ENCODE peak calls at places on chromosome 13, in ten cellular contexts. M is activated CD4-positive, CD25-positive, alpha-beta regulatory T cell treated with anti-CD3 and anti-CD28 coated beads, Interleukin-2, amount 50 U/mL, for 24 hours; B is sciatic nerve; K is activated naive CD8-positive, alpha-beta T cell treated with anti-CD3 and anti-CD28 coated beads, Interleukin-2, amount 50 U/mL, for 24 hours; V is left lung; Q is lower lobe of right lung; L is HCT116; U is activated T-cell treated with anti-CD3 and anti-CD28 coated beads, Interleukin-2, amount 50 U/mL, for 72 hours; P is memory B cell; D is stimulated activated naive CD8-positive, alpha-beta T cell treated with anti-CD3 and anti-CD28 coated beads, Interleukin-15, amount 100 ng/mL, for 72 hours. E is an unnamed sample.

GRCh38 chr13:43316997-43317396 is 293.6 kb downstream of the DNAJC15 start:
- ATAC-seq in M (no peak), B (peak; percentile 71), K (no peak), V (no peak), Q (peak; percentile 35), L (no peak), U (no peak), P (no peak), D (no peak), E (peak; percentile 95)

GRCh38 chr13:79413521-79413920 is 7.5 kb upstream of the RBM26 start:
- ATAC-seq in M (peak; percentile 30), B (no peak), K (peak; percentile 66), V (peak; percentile 84), Q (peak; percentile 30), L (no peak), U (no peak), P (no peak), D (peak; percentile 50), E (no peak)

GRCh38 chr13:113875429-113875815 is 11.5 kb upstream of the GAS6 start:
- ATAC-seq in M (no peak), B (no peak), K (peak; percentile 24), V (no peak), Q (peak; percentile 17), L (no peak), U (no peak), P (no peak), D (no peak), E (no peak)

GRCh38 chr13:99465454-99465853 is 35.8 kb upstream of the TM9SF2 start:
- ATAC-seq in M (peak; percentile 13), B (no peak), K (peak; percentile 28), V (no peak), Q (no peak), L (no peak), U (peak; percentile 39), P (no peak), D (peak; percentile 50), E (no peak)

GRCh38 chr13:79382545-79383275 is 23.3 kb downstream of the RBM26 start:
- ATAC-seq in M (no peak), B (no peak), K (no peak), V (peak; percentile 32), Q (no peak), L (no peak), U (no peak), P (peak; percentile 87), D (peak; percentile 30), E (no peak)

GRCh38 chr13:28324181-28324789 is 170.6 kb downstream of the FLT1 start:
- ATAC-seq in M (peak; percentile 41), B (peak; percentile 73), K (peak; percentile 83), V (peak; percentile 96), Q (peak; percentile 89), L (peak; percentile 95), U (peak; percentile 72), P (peak; percentile 75), D (peak; percentile 81), E (peak; percentile 92)

GRCh38 chr13:38685974-38686571 is 804 bp upstream of the FREM2 start:
- ATAC-seq in M (no peak), B (peak; percentile 35), K (no peak), V (peak; percentile 55), Q (no peak), L (no peak), U (no peak), P (no peak), D (no peak), E (peak; percentile 28)

GRCh38 chr13:40598599-40598998 is 67.8 kb downstream of the FOXO1 start:
- ATAC-seq in M (peak; percentile 10), B (no peak), K (no peak), V (peak; percentile 18), Q (no peak), L (no peak), U (no peak), P (no peak), D (no peak), E (no peak)

GRCh38 chr13:114315074-114315785 is 927 bp downstream of the CHAMP1 start:
- ATAC-seq in M (peak; percentile 5), B (no peak), K (no peak), V (no peak), Q (no peak), L (no peak), U (no peak), P (peak; percentile 56), D (no peak), E (no peak)

GRCh38 chr13:111066544-111066943 is 48.6 kb upstream of the ARHGEF7 start:
- ATAC-seq in M (no peak), B (peak; percentile 33), K (no peak), V (no peak), Q (no peak), L (no peak), U (no peak), P (no peak), D (no peak), E (no peak)

GRCh38 chr13:56907766-56908165 is 233.0 kb upstream of the PRR20A start:
- ATAC-seq in M (no peak), B (no peak), K (no peak), V (no peak), Q (no peak), L (no peak), U (no peak), P (no peak), D (no peak), E (peak; percentile 84)

GRCh38 chr13:50167224-50167947 is 152.1 kb downstream of the KCNRG start:
- ATAC-seq in M (peak; percentile 89), B (no peak), K (peak; percentile 96), V (no peak), Q (no peak), L (no peak), U (peak; percentile 96), P (peak; percentile 37), D (peak; percentile 97), E (no peak)

GRCh38 chr13:76798037-76798436 is 88.2 kb downstream of the KCTD12 start:
- ATAC-seq in M (no peak), B (no peak), K (no peak), V (peak; percentile 45), Q (peak; percentile 73), L (no peak), U (no peak), P (no peak), D (no peak), E (no peak)

GRCh38 chr13:51956717-51957116 is 54.5 kb downstream of the ATP7B start:
- ATAC-seq in M (no peak), B (no peak), K (no peak), V (no peak), Q (no peak), L (no peak), U (no peak), P (no peak), D (no peak), E (no peak)

GRCh38 chr13:94033098-94033497 is 446.4 kb downstream of the DCT start:
- ATAC-seq in M (no peak), B (no peak), K (no peak), V (no peak), Q (no peak), L (no peak), U (no peak), P (no peak), D (no peak), E (no peak)

GRCh38 chr13:97288486-97288900 is 66.4 kb downstream of the MBNL2 start:
- ATAC-seq in M (no peak), B (peak; percentile 35), K (no peak), V (no peak), Q (no peak), L (no peak), U (no peak), P (no peak), D (no peak), E (peak; percentile 16)